ENCODE peak calls at places on chromosomes 11 and 22, in four cellular contexts. B is tibial nerve, D is A549, W is epithelial cell of esophagus. X is an unnamed sample.

GRCh38 chr11:134519390-134519750 is 107.3 kb upstream of the B3GAT1 start:
- DNase-seq in B (no peak), D (no peak), W (no peak), X (no peak)

GRCh38 chr11:121538054-121538453 is 85.3 kb upstream of the SORL1-AS1 start:
- DNase-seq in B (no peak), D (no peak), W (no peak), X (no peak)

GRCh38 chr11:128643661-128644060 is 50.2 kb upstream of the FLI1 start:
- DNase-seq in B (no peak), D (no peak), W (no peak), X (no peak)

GRCh38 chr22:36369922-36370781 is 17.6 kb downstream of the MYH9 start:
- DNase-seq in B (no peak), D (no peak), W (peak; percentile 74), X (peak; percentile 55)

GRCh38 chr11:116176484-116177005 is 596.2 kb downstream of the BUD13 start:
- DNase-seq in B (no peak), D (no peak), W (no peak), X (no peak)

GRCh38 chr22:25365491-25366261 is 146.2 kb downstream of the CRYBB2 start:
- DNase-seq in B (no peak), D (no peak), W (no peak), X (peak; percentile 44)

GRCh38 chr11:119193001-119193400 is 7.7 kb downstream of the NHERF4 start:
- DNase-seq in B (no peak), D (no peak), W (no peak), X (no peak)

GRCh38 chr11:5591613-5592012 is 4.8 kb upstream of the TRIM6 start:
- DNase-seq in B (no peak), D (no peak), W (no peak), X (no peak)

GRCh38 chr11:17979770-17980371 is 33.0 kb downstream of the SERGEF start:
- DNase-seq in B (peak; percentile 42), D (peak; percentile 57), W (peak; percentile 40), X (no peak)

GRCh38 chr11:13216019-13217006 is 61.3 kb upstream of the BMAL1 start:
- DNase-seq in B (no peak), D (peak; percentile 91), W (peak; percentile 97), X (no peak)

GRCh38 chr22:27317156-27317555 is 484.4 kb downstream of the MN1 start:
- DNase-seq in B (no peak), D (no peak), W (no peak), X (no peak)
- TF ChIP-seq CTCF in B (no peak), D (no peak), W (no peak), X (no peak)

DNA sequence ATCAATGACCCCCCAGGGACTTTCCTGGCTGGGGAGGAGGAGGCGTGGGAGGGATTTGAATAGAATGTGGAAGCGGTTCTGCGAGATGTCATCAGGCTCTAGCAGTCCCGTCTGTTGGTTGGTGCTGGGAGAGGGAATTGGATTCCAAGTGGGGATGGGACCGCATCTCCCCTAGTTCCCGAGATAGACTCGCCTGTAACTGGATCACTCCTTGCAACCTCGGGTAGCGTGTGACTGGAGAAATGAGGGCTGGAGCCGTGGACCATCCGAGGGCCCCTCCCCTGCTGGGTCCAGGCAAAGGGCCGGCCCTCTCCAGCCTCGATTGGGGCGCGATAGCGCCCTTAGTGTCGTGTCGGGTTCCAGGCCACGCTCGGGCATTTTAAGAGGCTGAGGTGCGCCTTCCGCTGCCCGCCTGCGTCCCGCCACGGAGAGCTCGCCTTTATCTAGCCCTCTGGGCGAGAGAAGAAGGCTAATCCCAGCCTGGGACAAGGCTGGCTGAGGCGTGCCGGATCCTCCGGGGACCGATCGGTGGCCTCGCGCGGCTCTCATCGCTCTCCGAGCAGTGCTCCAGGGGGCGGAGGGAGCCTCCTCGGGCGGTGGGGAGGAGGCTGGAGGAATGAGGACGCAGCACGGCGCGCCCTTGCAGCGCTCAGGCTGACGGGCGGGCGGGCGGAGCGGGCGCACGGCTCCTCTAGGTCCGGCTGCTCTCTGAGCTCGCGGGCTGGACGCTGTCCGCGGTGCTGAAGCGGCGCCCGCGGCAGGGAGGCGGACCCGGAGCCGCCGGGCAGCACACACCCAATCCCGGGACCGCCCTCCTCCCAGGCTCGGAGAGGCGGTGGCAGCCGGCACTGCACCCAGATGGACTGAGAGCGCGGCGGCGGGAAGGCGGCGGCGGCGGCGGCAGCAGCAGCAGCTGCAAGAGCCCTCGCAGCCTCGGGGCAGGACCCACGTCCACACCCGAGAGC is 107.8 kb downstream of the OSBP2 start:
- DNase-seq in B (peak; percentile 65), D (peak; percentile 46), W (peak; percentile 94), X (peak; percentile 86)
- H3K4me3 ChIP-seq in B (no peak overlapping the region), D (peak overlapping the region; percentile 41), W (peak overlapping the region; percentile 23), X (no peak overlapping the region)

GRCh38 chr11:43988040-43988793 is 45.8 kb downstream of the C11orf96 start:
- DNase-seq in B (no peak), D (no peak), W (no peak), X (no peak)
- TF ChIP-seq CTCF in B (no peak), D (no peak), W (no peak), X (peak; percentile 36)

GRCh38 chr22:27378994-27379393 is 422.6 kb downstream of the MN1 start:
- DNase-seq in B (no peak), D (no peak), W (no peak), X (no peak)

GRCh38 chr22:27377501-27377900 is 424.1 kb downstream of the MN1 start:
- DNase-seq in B (no peak), D (no peak), W (peak; percentile 57), X (no peak)

GRCh38 chr22:27380826-27381225 is 420.7 kb downstream of the MN1 start:
- DNase-seq in B (no peak), D (no peak), W (no peak), X (no peak)

GRCh38 chr22:27377901-27378300 is 423.7 kb downstream of the MN1 start:
- DNase-seq in B (no peak), D (no peak), W (peak; percentile 14), X (no peak)

DNA sequence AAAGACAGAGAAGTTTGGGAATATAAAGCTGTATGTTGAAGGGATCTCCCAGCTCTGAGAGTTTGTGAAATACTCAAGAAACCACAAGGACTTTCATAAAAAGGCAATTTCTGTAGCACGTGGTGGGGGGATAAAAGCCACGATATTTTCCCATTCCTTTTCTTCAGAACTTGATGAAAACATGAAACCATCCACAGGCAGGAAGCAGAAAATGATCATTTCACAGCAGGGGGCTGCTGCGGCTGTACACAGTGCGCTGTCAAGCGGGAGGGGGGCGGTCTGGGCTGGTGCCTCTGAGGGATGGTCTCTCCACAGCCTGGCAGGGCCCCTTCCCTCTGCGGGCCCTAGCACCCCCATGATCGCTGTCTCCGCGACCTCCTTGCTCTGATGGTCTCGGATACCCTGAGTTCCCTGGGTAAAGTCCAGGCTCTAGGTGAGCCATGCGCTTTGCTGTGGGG is 423.2 kb downstream of the MN1 start:
- DNase-seq in B (no peak), D (no peak), W (no peak), X (no peak)
- H3K4me3 ChIP-seq in B (no peak overlapping the region), D (no peak overlapping the region), W (no peak overlapping the region), X (no peak overlapping the region)

DNA sequence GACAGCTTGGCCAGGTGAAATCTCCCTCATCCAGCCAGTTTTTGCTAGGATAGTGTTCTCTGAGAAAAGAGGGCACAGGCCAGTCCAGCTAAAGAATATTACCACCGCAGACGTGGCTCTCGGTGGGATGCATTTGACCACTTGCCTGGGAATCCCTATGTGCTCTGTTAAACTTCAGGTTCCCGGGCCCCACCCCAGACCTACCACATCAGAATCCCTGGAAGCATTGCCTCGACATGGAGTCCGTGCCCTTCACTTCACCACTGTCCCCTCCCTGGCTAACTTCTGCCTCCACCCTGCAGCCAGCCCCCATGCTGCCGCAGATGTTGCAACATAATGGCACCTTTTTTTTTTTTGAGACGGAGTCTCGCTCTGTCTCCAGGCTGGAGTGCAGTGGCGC is 56.9 kb upstream of the EMID1 start:
- DNase-seq in B (no peak), D (no peak), W (no peak), X (no peak)
- TF ChIP-seq CTCF in B (no peak), D (no peak), W (no peak), X (no peak)

DNA sequence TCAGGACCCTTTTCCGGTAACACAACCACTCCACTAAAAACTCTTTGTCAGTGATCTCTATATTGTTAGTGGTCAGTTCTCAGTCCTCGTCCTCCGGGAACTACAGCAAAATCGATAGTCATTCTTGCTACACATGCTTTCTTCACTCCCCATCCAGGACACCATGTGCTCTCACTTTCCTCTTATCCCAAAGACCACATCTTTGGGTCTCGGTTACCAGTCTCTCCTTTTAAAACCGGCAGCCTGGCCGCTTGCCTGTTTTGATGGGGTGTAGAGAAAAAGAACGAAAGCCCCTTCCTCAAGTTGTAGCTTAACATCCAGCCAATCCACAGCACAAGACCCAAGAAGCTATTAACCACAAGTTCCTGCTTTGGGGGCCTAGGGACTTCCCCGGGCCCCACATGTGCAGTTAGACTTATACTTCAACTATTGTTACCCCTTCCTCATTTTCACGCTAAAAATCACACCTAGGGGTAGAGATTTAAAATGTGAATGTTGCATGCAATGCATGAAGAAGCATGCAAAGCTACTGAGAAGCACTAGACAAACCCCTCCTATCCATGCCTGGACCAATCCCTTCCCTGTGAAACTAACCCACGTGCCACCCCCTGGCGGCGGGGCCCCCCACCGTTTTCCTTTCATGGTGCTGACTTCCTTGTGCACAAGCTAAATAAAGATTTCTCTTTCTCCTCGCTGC is 1.5 kb upstream of the TOLLIP start:
- DNase-seq in B (no peak), D (no peak), W (no peak), X (peak; percentile 22)
- H3K4me3 ChIP-seq in B (no peak overlapping the region), D (no peak overlapping the region), W (peak overlapping the region; percentile 59), X (peak overlapping the region; percentile 83)

X was measured in heart right ventricle.